ENCODE peak calls at places on chromosomes 11 and 22, in four cellular contexts. U is OCI-LY7, J is GM23338, P is neural progenitor cell. F is an unnamed sample. For H3K4me1, the result is how much of the 10 kb centered on the place peaks cover.

GRCh38 chr11:92304271-92304670 is 79.7 kb downstream of the FAT3 start:
- DNase-seq in U (no peak), J (no peak), P (no peak), F (no peak)

GRCh38 chr11:3735827-3736226 is 61.5 kb downstream of the NUP98 start:
- DNase-seq in U (no peak), J (no peak), P (no peak), F (no peak)

GRCh38 chr22:35582861-35583670 is 34.1 kb downstream of the MB start:
- DNase-seq in U (peak), J (peak), P (peak), F (peak)

GRCh38 chr11:46315783-46316563 is 31.3 kb upstream of the DGKZ start:
- DNase-seq in U (no peak), J (no peak), P (no peak), F (no peak)

GRCh38 chr11:82945682-82946081 is 44.1 kb downstream of the DDIAS start:
- DNase-seq in U (no peak), J (no peak), P (no peak), F (no peak)

GRCh38 chr11:45089251-45089650 is 57.2 kb upstream of the PRDM11 start:
- DNase-seq in U (no peak), J (no peak), P (no peak), F (no peak)

GRCh38 chr22:19933328-19934241 is 8.0 kb upstream of the COMT start:
- DNase-seq in U (no peak), J (no peak), P (no peak), F (no peak)

GRCh38 chr22:39471421-39472141 is 14.8 kb downstream of the MGAT3 start:
- DNase-seq in U (no peak), J (no peak), P (peak), F (peak)

GRCh38 chr11:114183041-114183511 is 113.1 kb upstream of the NNMT start:
- DNase-seq in U (peak), J (no peak), P (no peak), F (no peak)

GRCh38 chr11:77345621-77346020 is 44.1 kb upstream of the GDPD4 start:
- DNase-seq in U (no peak), J (no peak), P (no peak), F (no peak)

GRCh38 chr22:39367040-39367439 is 17.2 kb downstream of the SYNGR1 start:
- DNase-seq in U (no peak), J (no peak), P (no peak), F (no peak)

GRCh38 chr11:74011360-74012071 is 2.6 kb upstream of the UCP3 start:
- DNase-seq in U (no peak), J (no peak), P (no peak), F (no peak)

GRCh38 chr11:86116386-86116726 is 47.5 kb upstream of the PICALM start:
- DNase-seq in U (no peak), J (no peak), P (no peak), F (no peak)

GRCh38 chr11:75334976-75335375 is 16.5 kb downstream of the ARRB1 start:
- DNase-seq in U (no peak), J (peak), P (peak), F (no peak)

GRCh38 chr11:26704249-26704648 is 17.6 kb downstream of the SLC5A12 start:
- DNase-seq in U (no peak), J (no peak), P (no peak), F (peak)

GRCh38 chr11:27052668-27053067 is 12.1 kb downstream of the BBOX1 start:
- DNase-seq in U (no peak), J (no peak), P (no peak), F (no peak)

GRCh38 chr11:6523253-6523652 is 26.2 kb downstream of the DNHD1 start:
- DNase-seq in U (no peak), J (no peak), P (no peak), F (peak)

GRCh38 chr22:29581799-29582198 is 886 bp upstream of the NIPSNAP1 start:
- DNase-seq in U (no peak), J (peak), P (no peak), F (no peak)

GRCh38 chr11:109972939-109973338 is 120.3 kb upstream of the ZC3H12C start:
- DNase-seq in U (no peak), J (no peak), P (no peak), F (no peak)

GRCh38 chr11:66204412-66204811 is 64.0 kb upstream of the RAB1B start:
- DNase-seq in U (no peak), J (no peak), P (no peak), F (no peak)

GRCh38 chr11:72758690-72759389 is 6.6 kb upstream of the ARAP1 start:
- DNase-seq in U (no peak), J (no peak), P (no peak), F (peak)

GRCh38 chr11:10796191-10796590 is 12.5 kb downstream of the EIF4G2 start:
- DNase-seq in U (no peak), J (no peak), P (no peak), F (no peak)

GRCh38 chr11:73995247-73995646 is 12.6 kb upstream of the UCP2 start:
- DNase-seq in U (peak), J (no peak), P (no peak), F (no peak)

GRCh38 chr11:121237686-121238658 is 54.6 kb upstream of the SC5D start:
- DNase-seq in U (peak), J (no peak), P (no peak), F (no peak)

GRCh38 chr11:65615950-65616574 is 486 bp downstream of the PCNX3 start:
- DNase-seq in U (peak), J (peak), P (peak), F (peak)

GRCh38 chr11:19816817-19817216 is 104.2 kb downstream of the NAV2 start:
- DNase-seq in U (no peak), J (peak), P (no peak), F (no peak)

GRCh38 chr11:72834905-72835304 is 20.7 kb downstream of the ATG16L2 start:
- DNase-seq in U (no peak), J (no peak), P (no peak), F (no peak)

GRCh38 chr11:95359756-95360155 is 128.8 kb upstream of the SESN3 start:
- DNase-seq in U (no peak), J (no peak), P (no peak), F (no peak)

GRCh38 chr22:46764140-46764680 is 1.8 kb downstream of the TBC1D22A start:
- DNase-seq in U (no peak), J (no peak), P (no peak), F (no peak)
- TF ChIP-seq EZH2phosphoT487 in U (no peak), J (no peak), P (no peak), F (no peak)

GRCh38 chr11:63756919-63757761 is 11.4 kb downstream of the ZFTA start:
- DNase-seq in U (no peak), J (no peak), P (no peak), F (no peak)
- H3K27ac ChIP-seq in U (no peak), J (no peak), P (no peak), F (no peak)

GRCh38 chr22:21819183-21819770 is 48.2 kb downstream of the MAPK1 start:
- DNase-seq in U (no peak), J (peak), P (no peak), F (no peak)
- H3K4me1 ChIP-seq in U (half or more), J (under half), P (under half), F (under half)

DNA sequence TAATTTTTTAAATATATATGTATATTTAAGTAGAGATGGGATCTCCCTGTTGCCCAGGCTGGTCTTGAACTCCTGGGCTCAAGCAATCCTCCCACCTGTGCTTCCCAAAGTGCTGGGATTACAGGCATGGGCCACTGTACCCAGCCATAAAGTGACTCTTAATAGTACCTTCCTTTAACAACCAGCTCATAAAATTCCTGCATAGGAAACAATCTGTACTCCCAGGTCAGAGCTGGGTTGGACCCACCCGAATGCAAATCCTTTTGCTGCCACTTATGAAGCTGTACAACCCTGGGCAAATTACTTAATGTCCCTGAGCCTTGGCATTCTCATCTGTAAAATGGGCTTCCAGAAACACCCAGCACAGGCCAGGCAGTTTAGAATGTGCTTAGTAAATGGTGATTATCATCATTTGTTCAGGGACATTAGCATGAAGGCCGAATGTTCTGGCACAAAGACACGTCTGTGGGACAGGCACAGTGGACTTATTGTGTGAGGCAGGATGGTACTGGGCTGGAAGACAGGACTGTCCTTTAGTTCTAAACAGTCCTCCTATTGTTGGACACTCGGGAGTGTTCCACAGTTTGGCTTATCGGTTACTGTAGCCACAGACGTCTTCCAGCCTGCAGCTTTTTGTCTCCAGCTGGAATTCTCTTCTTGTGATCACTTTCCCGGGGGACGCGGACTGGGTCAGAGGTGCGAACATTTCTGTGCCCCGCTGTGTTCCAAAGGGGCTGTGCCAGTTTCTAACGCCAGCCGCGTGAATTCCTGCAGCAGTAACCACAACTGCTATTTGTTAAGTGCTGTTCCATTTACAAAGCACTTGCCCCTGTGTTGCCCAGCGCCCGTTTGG is 6.0 kb downstream of the PDXP start:
- DNase-seq in U (no peak), J (no peak), P (no peak), F (no peak)
- TF ChIP-seq EZH2phosphoT487 in U (no peak), J (no peak), P (no peak), F (no peak)